ENCODE peak calls at places on chromosome 16, in seven cellular contexts. T is MM.1S, O is ascending aorta, R is IMR-90, A is neural progenitor cell, C is uterus, N is GM23338. Q is an unnamed sample.

GRCh38 chr16:30565526-30565925 is 6.0 kb downstream of the ZNF688 start:
- DNase-seq in C (no peak), A (no peak), N (no peak), O (no peak), T (no peak), R (no peak), Q (no peak)

GRCh38 chr16:66976746-66977145 is 11.6 kb upstream of the CES4A start:
- DNase-seq in R (no peak), T (no peak), N (peak; percentile 18), O (no peak), C (no peak), A (peak; percentile 13), Q (no peak)

GRCh38 chr16:50742521-50743150 is 750 bp downstream of the CYLD start:
- DNase-seq in A (peak; percentile 60), O (no peak), R (peak; percentile 43), N (peak; percentile 55), T (peak; percentile 47), C (no peak), Q (peak; percentile 29)

GRCh38 chr16:65315004-65315398 is 193.1 kb upstream of the CDH11 start:
- DNase-seq in N (no peak), T (no peak), R (no peak), A (peak; percentile 2), O (no peak), C (peak; percentile 53), Q (peak; percentile 92)

GRCh38 chr16:2692948-2693651 is 10.8 kb downstream of the KCTD5 start:
- DNase-seq in C (no peak), N (peak; percentile 63), T (no peak), O (no peak), R (peak; percentile 52), A (peak; percentile 77), Q (peak; percentile 8)

GRCh38 chr16:89289428-89290395 is 72.2 kb downstream of the ZNF778 start:
- DNase-seq in T (peak; percentile 19), A (peak; percentile 86), O (no peak), C (peak; percentile 44), N (peak; percentile 92), R (peak; percentile 57), Q (peak; percentile 64)

GRCh38 chr16:82379601-82380000 is 209.6 kb upstream of the MPHOSPH6 start:
- DNase-seq in T (no peak), O (no peak), N (no peak), C (no peak), A (no peak), R (no peak), Q (no peak)

GRCh38 chr16:20084624-20085226 is 11.0 kb upstream of the GPR139 start:
- DNase-seq in T (no peak), C (no peak), R (no peak), A (no peak), N (no peak), O (no peak), Q (no peak)

GRCh38 chr16:22267764-22268163 is 29.4 kb upstream of the POLR3E start:
- DNase-seq in R (no peak), T (no peak), C (no peak), A (no peak), O (no peak), N (no peak), Q (no peak)

GRCh38 chr16:47779201-47780016 is 318.3 kb downstream of the PHKB start:
- DNase-seq in O (no peak), C (no peak), N (no peak), A (no peak), T (peak; percentile 57), R (peak; percentile 28), Q (peak; percentile 19)

GRCh38 chr16:81424761-81425160 is 19.8 kb upstream of the CMIP start:
- DNase-seq in N (no peak), A (no peak), O (no peak), C (no peak), R (peak; percentile 34), T (peak; percentile 45), Q (no peak)

GRCh38 chr16:53081032-53081424 is 26.2 kb downstream of the CHD9 start:
- DNase-seq in N (no peak), T (no peak), A (no peak), O (no peak), C (no peak), R (no peak), Q (no peak)

GRCh38 chr16:20385844-20386832 is 18.4 kb downstream of the PDILT start:
- DNase-seq in O (no peak), A (peak; percentile 69), R (peak; percentile 36), C (peak; percentile 69), T (peak; percentile 42), N (peak; percentile 81), Q (peak; percentile 54)

GRCh38 chr16:59545666-59546065 is 811.5 kb upstream of the GOT2 start:
- DNase-seq in O (no peak), C (no peak), R (no peak), A (no peak), N (no peak), T (no peak), Q (no peak)

GRCh38 chr16:49755716-49756115 is 100.2 kb downstream of the ZNF423 start:
- DNase-seq in N (no peak), R (no peak), C (no peak), A (no peak), T (no peak), O (no peak), Q (no peak)

GRCh38 chr16:88956546-88957455 is 20.2 kb downstream of the CBFA2T3 start:
- DNase-seq in O (no peak), T (no peak), R (no peak), N (no peak), A (no peak), C (no peak), Q (no peak)

GRCh38 chr16:13351651-13352217 is 450.3 kb downstream of the SHISA9 start:
- DNase-seq in N (peak; percentile 9), A (no peak), T (no peak), C (no peak), O (no peak), R (no peak), Q (no peak)

GRCh38 chr16:9854665-9855064 is 327.6 kb downstream of the GRIN2A start:
- DNase-seq in C (no peak), N (no peak), R (no peak), T (no peak), A (no peak), O (no peak), Q (peak; percentile 94)

GRCh38 chr16:30076276-30076791 is 540 bp downstream of the PPP4C start:
- DNase-seq in O (no peak), A (no peak), C (no peak), R (no peak), N (no peak), T (no peak), Q (peak; percentile 31)

GRCh38 chr16:57616241-57616640 is 12.2 kb upstream of the ADGRG1 start:
- DNase-seq in O (no peak), A (no peak), N (no peak), R (no peak), T (no peak), C (no peak), Q (no peak)

GRCh38 chr16:67423634-67424575 is 7.0 kb upstream of the HSD11B2 start:
- DNase-seq in N (peak; percentile 72), A (peak; percentile 33), R (no peak), T (no peak), O (no peak), C (no peak), Q (no peak)

GRCh38 chr16:86239381-86239780 is 270.9 kb upstream of the FOXF1 start:
- DNase-seq in O (no peak), T (no peak), R (no peak), A (no peak), C (no peak), N (peak; percentile 18), Q (no peak)

GRCh38 chr16:75653926-75654325 is 6.4 kb downstream of the TERF2IP start:
- DNase-seq in C (no peak), R (peak; percentile 76), T (no peak), N (no peak), A (no peak), O (no peak), Q (peak; percentile 77)

GRCh38 chr16:28062261-28063046 is 1.1 kb downstream of the GSG1L start:
- DNase-seq in R (no peak), T (no peak), C (no peak), O (no peak), A (no peak), N (no peak), Q (no peak)
- H3K4me3 ChIP-seq in R (no peak overlapping the region), T (no peak overlapping the region), C (no peak overlapping the region), O (peak overlapping the region; percentile 54), A (peak overlapping the region; percentile 52), N (peak overlapping the region; percentile 59), Q (no peak overlapping the region)

DNA sequence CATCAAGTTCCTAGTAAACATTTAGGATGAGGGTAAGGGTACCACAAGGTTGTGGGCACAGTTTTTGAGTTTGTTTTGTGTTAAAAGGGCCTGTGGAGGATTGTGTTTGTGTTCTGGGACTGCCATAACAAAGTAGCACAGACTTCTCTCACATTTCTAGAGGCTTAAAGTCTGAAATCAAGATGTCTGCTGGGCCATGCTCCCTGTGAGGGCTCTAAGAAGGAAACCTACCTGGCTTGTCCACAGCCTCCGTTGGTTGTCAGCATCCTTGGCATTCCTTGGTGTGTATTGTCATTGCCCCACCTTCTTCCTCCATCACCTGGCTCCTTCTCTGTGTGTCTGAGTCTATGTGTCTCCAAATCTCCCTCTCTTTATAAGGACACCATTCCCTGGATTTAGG is 808.1 kb upstream of the RBFOX1 start:
- DNase-seq in R (no peak), A (no peak), C (no peak), O (no peak), N (no peak), T (no peak), Q (no peak)
- TF ChIP-seq CTCF in R (no peak), A (no peak), C (no peak), O (no peak), N (no peak), T (no peak), Q (no peak)

GRCh38 chr16:84759061-84759460 is 59.3 kb downstream of the USP10 start:
- DNase-seq in R (peak; percentile 72), C (no peak), O (no peak), T (no peak), A (no peak), N (no peak), Q (no peak)
- H3K4me3 ChIP-seq in R (no peak overlapping the region), C (no peak overlapping the region), O (no peak overlapping the region), T (no peak overlapping the region), A (no peak overlapping the region), N (no peak overlapping the region), Q (no peak overlapping the region)

GRCh38 chr16:68700120-68700519 is 37.0 kb upstream of the CDH1 start:
- DNase-seq in A (no peak), O (no peak), N (no peak), R (peak; percentile 10), C (no peak), T (no peak), Q (no peak)

GRCh38 chr16:68707341-68708152 is 29.5 kb upstream of the CDH1 start:
- DNase-seq in A (peak; percentile 76), R (no peak), T (no peak), O (no peak), N (peak; percentile 87), C (no peak), Q (no peak)

DNA sequence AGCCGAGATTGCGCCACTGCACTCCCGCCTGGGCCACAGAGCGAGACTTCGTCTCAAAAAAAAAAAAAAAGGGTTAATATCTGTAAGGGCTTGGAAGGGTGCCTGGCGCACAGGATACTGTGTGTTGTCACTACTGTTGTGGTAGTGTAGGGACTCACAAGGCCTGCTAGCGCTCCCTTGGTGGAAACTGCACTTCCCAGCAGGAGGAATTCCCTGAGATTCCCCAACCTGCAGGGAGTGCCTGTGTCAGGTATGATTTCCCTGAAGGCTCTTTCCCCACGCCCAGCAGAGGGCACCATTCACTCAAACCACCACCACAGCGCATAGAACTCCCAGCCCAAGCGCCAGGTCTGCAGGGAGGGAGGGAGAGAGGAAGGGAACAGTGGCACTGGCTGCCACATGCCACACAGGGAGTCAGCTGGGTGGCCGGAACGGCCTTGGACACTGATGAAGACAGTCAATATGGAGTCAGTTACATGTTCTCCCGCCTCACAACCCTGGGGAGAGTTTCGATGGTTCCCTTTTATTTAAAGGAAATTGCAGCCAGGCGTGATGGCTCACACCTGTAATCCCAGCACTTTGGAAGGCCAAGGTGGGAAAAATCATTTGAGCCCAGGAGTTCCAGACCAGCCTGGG is 32.7 kb upstream of the CDH1 start:
- DNase-seq in T (peak; percentile 30), R (peak; percentile 48), C (peak; percentile 26), A (peak; percentile 87), N (peak; percentile 96), O (no peak), Q (peak; percentile 65)
- TF ChIP-seq CTCF in T (peak; percentile 80), R (peak; percentile 65), C (peak; percentile 63), A (peak; percentile 84), N (peak; percentile 99), O (no peak), Q (peak; percentile 86)

Q was measured in fibroblast of the aortic adventitia.